ENCODE peak calls at places on chromosomes 16 and 17, in five cellular contexts. I is H1, X is neuronal stem cell, O is IMR-90, E is H9. V is an unnamed sample.
A peak's percentile ranks its signal among the peaks of the same experiment; 100 is the strongest.

GRCh38 chr16:16828913-16829398 is 450.0 kb downstream of the NPIPA7 start:
- DNase-seq in E (peak; percentile 29), O (no peak), X (no peak), I (no peak), V (no peak)

GRCh38 chr17:4148611-4149308 is 5.8 kb downstream of the CYB5D2 start:
- DNase-seq in I (no peak), O (no peak), X (no peak), E (no peak), V (no peak)

GRCh38 chr17:75551276-75551675 is 25.8 kb downstream of the LLGL2 start:
- DNase-seq in E (no peak), X (no peak), O (no peak), I (no peak), V (peak; percentile 16)

GRCh38 chr16:66502020-66502913 is 47.7 kb downstream of the TK2 start:
- DNase-seq in X (no peak), O (peak; percentile 46), E (no peak), I (no peak), V (peak; percentile 46)

GRCh38 chr17:82242698-82242976 is 13.8 kb downstream of the SLC16A3 start:
- DNase-seq in I (no peak), E (no peak), X (no peak), O (no peak), V (no peak)

GRCh38 chr17:61411944-61412859 is 12.6 kb downstream of the TBX2 start:
- DNase-seq in O (peak; percentile 75), X (peak; percentile 82), E (peak; percentile 89), I (no peak), V (peak; percentile 88)

GRCh38 chr17:75557852-75558665 is 29.5 kb upstream of the MYO15B start:
- DNase-seq in E (no peak), I (no peak), O (no peak), X (no peak), V (no peak)

GRCh38 chr16:66487580-66488235 is 60.6 kb downstream of the BEAN1 start:
- DNase-seq in X (no peak), E (peak; percentile 22), I (no peak), O (no peak), V (no peak)

GRCh38 chr17:77318021-77318420 is 177.3 kb downstream of the SEC14L1 start:
- DNase-seq in E (no peak), O (no peak), X (no peak), I (no peak), V (no peak)

GRCh38 chr17:1746975-1747543 is 4.4 kb downstream of the SERPINF2 start:
- DNase-seq in I (no peak), E (peak; percentile 84), O (no peak), X (no peak), V (no peak)

GRCh38 chr17:19705771-19706770 is 10.3 kb downstream of the SLC47A2 start:
- DNase-seq in X (no peak), I (no peak), E (peak; percentile 37), O (no peak), V (no peak)

GRCh38 chr17:68906638-68907037 is 48.6 kb downstream of the ABCA8 start:
- DNase-seq in E (no peak), O (peak; percentile 21), I (no peak), X (no peak), V (peak; percentile 16)

GRCh38 chr17:79216826-79217225 is 142.2 kb downstream of the ENGASE start:
- DNase-seq in E (no peak), X (no peak), O (no peak), I (no peak), V (no peak)

GRCh38 chr16:29986231-29986630 is 9.2 kb downstream of the HIRIP3 start:
- DNase-seq in E (no peak), O (no peak), I (no peak), X (no peak), V (no peak)

GRCh38 chr17:73589096-73589980 is 54.9 kb downstream of the SDK2 start:
- DNase-seq in O (no peak), I (no peak), X (no peak), E (no peak), V (no peak)

GRCh38 chr17:8062435-8062806 is 23.6 kb downstream of the ALOX15B start:
- DNase-seq in E (no peak), I (no peak), X (no peak), O (peak; percentile 25), V (peak; percentile 29)

GRCh38 chr17:1331708-1332107 is 52.2 kb downstream of the TRARG1 start:
- DNase-seq in I (no peak), X (no peak), E (no peak), O (no peak), V (no peak)

GRCh38 chr16:11768850-11769249 is 26.2 kb upstream of the TXNDC11 start:
- DNase-seq in I (no peak), X (no peak), O (no peak), E (no peak), V (no peak)

GRCh38 chr17:72397687-72398086 is 276.9 kb downstream of the SOX9 start:
- DNase-seq in O (peak; percentile 53), X (no peak), E (no peak), I (no peak), V (no peak)

GRCh38 chr16:17173134-17173729 is 297.5 kb downstream of the XYLT1 start:
- DNase-seq in O (peak; percentile 63), E (no peak), X (no peak), I (no peak), V (no peak)

DNA sequence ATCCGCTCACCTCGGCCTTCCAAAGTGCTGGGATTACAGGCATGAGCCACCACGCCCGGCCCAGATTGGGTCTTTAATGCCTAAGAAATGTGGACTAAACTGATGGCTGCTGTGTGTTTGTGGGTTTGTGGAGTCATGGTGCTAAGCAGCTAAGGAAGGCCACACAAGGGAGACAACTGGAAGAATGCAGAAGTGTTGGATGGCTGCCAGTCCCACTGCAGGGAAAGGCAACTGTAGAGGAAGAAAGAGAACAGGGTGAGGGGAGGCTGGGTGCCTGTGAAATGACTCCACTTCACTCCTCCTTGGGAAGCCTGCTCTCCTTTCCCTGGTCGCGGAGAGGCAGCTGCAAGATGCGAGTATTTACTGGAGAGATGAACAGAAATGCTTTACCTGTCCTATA is 23.5 kb upstream of the SIAH1 start:
- DNase-seq in I (no peak), E (no peak), O (peak; percentile 67), X (no peak), V (peak; percentile 73)
- H4K8ac ChIP-seq in I (no peak overlapping the region), E (no peak overlapping the region), O (no peak overlapping the region), X (no peak overlapping the region), V (peak overlapping the region; percentile 92)

GRCh38 chr16:23640669-23640958 is 496 bp downstream of the PALB2 start:
- DNase-seq in O (no peak), E (no peak), I (peak; percentile 9), X (no peak), V (no peak)

GRCh38 chr16:23640959-23641765 is at the start of the genes DCTN5 and PALB2:
- DNase-seq in X (peak; percentile 89), I (peak; percentile 75), O (peak; percentile 92), E (peak; percentile 88), V (peak; percentile 96)

DNA sequence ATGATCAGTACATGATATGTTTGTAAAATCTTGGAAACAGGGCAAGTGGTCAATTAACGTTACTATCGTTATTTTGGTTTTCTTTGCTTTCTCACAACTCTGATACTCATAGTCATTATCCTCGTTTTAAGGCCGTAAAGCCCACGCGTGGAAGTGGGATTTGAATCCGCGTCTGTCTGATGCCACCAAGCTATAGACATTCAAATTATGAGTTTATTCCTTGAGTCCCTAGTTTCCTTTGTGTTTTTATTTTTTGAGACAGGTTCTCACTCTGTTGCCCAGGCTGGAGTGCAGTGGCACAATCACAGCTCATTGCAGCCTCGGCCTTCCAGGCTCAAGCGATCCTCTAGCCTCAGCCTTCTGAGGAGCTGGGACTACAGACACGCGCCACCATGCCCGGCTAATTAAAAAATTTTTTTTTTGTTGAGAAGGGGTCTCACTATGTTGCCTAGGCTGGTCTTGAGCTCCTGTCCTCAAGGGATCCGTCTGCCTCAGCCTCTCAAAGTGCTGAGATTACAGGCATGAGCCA is 1.0 kb downstream of the DCTN5 start:
- DNase-seq in O (no peak), E (no peak), X (no peak), I (no peak), V (peak; percentile 12)
- H4K8ac ChIP-seq in O (no peak overlapping the region), E (no peak overlapping the region), X (no peak overlapping the region), I (no peak overlapping the region), V (peak overlapping the region; percentile 49)

GRCh38 chr17:18087610-18088491 is at the start of gene DRG2:
- DNase-seq in X (peak; percentile 89), E (peak; percentile 97), O (peak; percentile 89), I (peak; percentile 75), V (peak; percentile 92)
- H4K8ac ChIP-seq in X (no peak within 1 kb of the TSS), E (no peak within 1 kb of the TSS), O (peak within 1 kb of the TSS; percentile 84), I (peak within 1 kb of the TSS; percentile 81), V (peak within 1 kb of the TSS; percentile 96)

DNA sequence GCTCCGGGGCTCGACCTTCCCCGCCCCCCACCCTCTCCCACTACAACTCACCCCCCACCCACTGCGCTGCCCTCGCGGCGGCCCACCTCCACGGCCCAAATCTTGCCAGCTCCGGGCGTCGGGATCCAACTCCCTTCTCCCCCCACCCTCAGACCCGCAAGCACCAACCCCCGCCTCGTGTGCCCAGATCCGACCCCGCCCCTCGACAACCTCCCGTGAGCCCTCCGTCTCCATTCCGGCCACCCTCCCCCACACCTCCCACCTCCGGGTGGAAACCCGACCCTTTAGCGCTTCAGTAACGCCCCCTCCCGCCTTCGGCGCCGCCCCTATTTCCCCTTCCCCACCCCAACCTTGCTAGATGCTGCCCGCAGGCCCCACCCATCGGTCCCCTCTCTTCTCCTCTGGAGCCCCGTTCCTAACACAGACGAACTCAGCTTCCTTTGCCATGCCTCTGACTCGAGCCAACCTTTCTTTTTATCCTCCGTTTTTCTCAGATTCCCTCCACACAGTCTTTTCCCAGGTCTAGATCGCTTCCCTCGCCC is 717 bp downstream of the UBE2Z start:
- DNase-seq in X (peak; percentile 89), E (peak; percentile 99), I (peak; percentile 88), O (peak; percentile 85), V (peak; percentile 90)
- H4K8ac ChIP-seq in X (no peak overlapping the region), E (no peak overlapping the region), I (no peak overlapping the region), O (no peak overlapping the region), V (peak overlapping the region; percentile 88)

GRCh38 chr16:1942810-1943726 is at the start of gene MSRB1:
- DNase-seq in X (peak; percentile 99), I (peak; percentile 96), E (peak; percentile 100), O (peak; percentile 96), V (peak; percentile 99)
- H4K8ac ChIP-seq in X (peak within 1 kb of the TSS; percentile 86), I (peak within 1 kb of the TSS; percentile 21), E (no peak within 1 kb of the TSS), O (peak within 1 kb of the TSS; percentile 89), V (peak within 1 kb of the TSS; percentile 96)

DNA sequence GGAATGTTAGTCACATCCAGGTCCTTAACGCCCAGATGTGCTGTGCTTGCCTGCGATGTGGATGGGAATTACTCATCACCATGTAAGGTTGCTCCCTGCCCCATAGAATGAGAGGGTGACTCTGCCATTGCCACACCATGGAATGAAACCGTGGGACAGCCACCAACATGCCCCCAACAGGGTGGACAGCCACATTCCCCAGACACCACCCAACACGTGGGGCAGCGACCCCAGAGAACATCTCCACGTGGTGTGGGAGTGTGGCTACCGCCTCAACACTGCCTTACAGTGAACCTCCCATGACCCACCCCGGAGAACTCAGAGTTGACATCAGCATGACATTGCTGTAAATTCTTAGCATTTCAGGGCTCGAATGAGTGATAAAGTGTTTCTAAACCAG is 31.9 kb downstream of the SCNN1B start:
- DNase-seq in I (no peak), O (no peak), X (no peak), E (no peak), V (no peak)
- H4K8ac ChIP-seq in I (no peak overlapping the region), O (no peak overlapping the region), X (no peak overlapping the region), E (no peak overlapping the region), V (no peak overlapping the region)

DNA sequence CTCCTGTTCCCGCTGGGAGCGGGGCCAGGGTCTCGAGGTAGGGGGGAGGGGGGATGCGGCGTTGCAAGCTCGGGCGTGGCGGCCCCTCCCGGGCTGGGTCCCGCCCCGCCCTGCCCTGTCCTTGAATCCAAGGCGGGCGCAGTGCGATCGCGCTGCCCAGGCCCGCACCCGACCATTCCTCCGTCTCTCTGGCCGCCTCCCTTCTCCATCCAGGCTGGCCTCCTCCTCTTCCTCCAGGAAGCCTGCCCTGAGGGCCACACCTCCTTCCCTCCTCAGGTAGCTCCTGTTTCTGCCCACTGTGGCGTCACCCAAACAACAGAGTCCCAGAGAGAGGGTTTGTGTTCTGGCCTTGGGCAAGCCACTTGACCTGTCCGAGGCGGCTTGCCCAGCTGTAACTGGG is 43.0 kb upstream of the TAC4 start:
- DNase-seq in E (no peak), I (no peak), X (no peak), O (no peak), V (no peak)
- H4K8ac ChIP-seq in E (no peak overlapping the region), I (no peak overlapping the region), X (no peak overlapping the region), O (no peak overlapping the region), V (no peak overlapping the region)